ENCODE peak calls at places on chromosomes 11 and 22, in ten cellular contexts. H, M, Q, F, R, G, L, C, I and S are unnamed samples.

GRCh38 chr11:122020902-122021301 is 95.1 kb downstream of the BLID start:
- DNase-seq in H (no peak), M (no peak), Q (peak; percentile 5), F (peak; percentile 46), R (no peak), G (no peak), L (peak; percentile 42), C (peak; percentile 54), I (no peak), S (no peak)

GRCh38 chr11:112163875-112164521 is at the start of gene IL18:
- DNase-seq in H (no peak), M (no peak), Q (peak; percentile 84), F (no peak), R (no peak), G (no peak), L (no peak), C (no peak), I (no peak), S (peak; percentile 53)

GRCh38 chr11:47099213-47099917 is 77.3 kb downstream of the ARFGAP2 start:
- DNase-seq in H (no peak), M (no peak), Q (no peak), F (peak; percentile 33), R (no peak), G (no peak), L (peak; percentile 25), C (peak; percentile 45), I (no peak), S (no peak)

GRCh38 chr11:41612415-41612814 is 153.0 kb upstream of the LRRC4C start:
- DNase-seq in H (no peak), M (no peak), Q (no peak), F (no peak), R (no peak), G (no peak), L (no peak), C (peak; percentile 11), I (no peak), S (no peak)

GRCh38 chr11:10488581-10489443 is 33.7 kb downstream of the AMPD3 start:
- DNase-seq in H (no peak), M (no peak), Q (no peak), F (no peak), R (peak; percentile 28), G (no peak), L (no peak), C (no peak), I (no peak), S (no peak)

GRCh38 chr11:77223797-77224196 is 77.7 kb downstream of the GDPD4 start:
- DNase-seq in H (no peak), M (no peak), Q (no peak), F (no peak), R (no peak), G (no peak), L (no peak), C (no peak), I (no peak), S (no peak)

GRCh38 chr11:134466909-134467567 is 55.0 kb upstream of the B3GAT1 start:
- DNase-seq in H (no peak), M (no peak), Q (no peak), F (no peak), R (no peak), G (no peak), L (no peak), C (no peak), I (no peak), S (no peak)

GRCh38 chr11:62497132-62497915 is 49.3 kb downstream of the AHNAK start:
- DNase-seq in H (peak; percentile 30), M (no peak), Q (no peak), F (peak; percentile 75), R (no peak), G (no peak), L (peak; percentile 72), C (peak; percentile 67), I (peak; percentile 26), S (no peak)

GRCh38 chr11:110818032-110818687 is 105.9 kb upstream of the ARHGAP20 start:
- DNase-seq in H (peak; percentile 28), M (no peak), Q (no peak), F (peak; percentile 44), R (no peak), G (no peak), L (peak; percentile 67), C (peak; percentile 61), I (peak; percentile 37), S (no peak)

GRCh38 chr11:69962152-69962551 is 116.0 kb upstream of the ANO1 start:
- DNase-seq in H (no peak), M (no peak), Q (no peak), F (peak; percentile 58), R (no peak), G (no peak), L (peak; percentile 29), C (no peak), I (no peak), S (peak; percentile 54)

GRCh38 chr11:109086931-109087330 is 335.1 kb upstream of the C11orf87 start:
- DNase-seq in H (no peak), M (no peak), Q (no peak), F (no peak), R (no peak), G (no peak), L (no peak), C (no peak), I (no peak), S (no peak)

GRCh38 chr22:49392841-49393510 is 434.7 kb downstream of the BRD1 start:
- DNase-seq in H (no peak), M (no peak), Q (no peak), F (no peak), R (no peak), G (no peak), L (no peak), C (no peak), I (no peak), S (no peak)

GRCh38 chr11:58067685-58068084 is 36.9 kb downstream of the OR6Q1 start:
- DNase-seq in H (no peak), M (no peak), Q (no peak), F (no peak), R (no peak), G (no peak), L (peak; percentile 25), C (no peak), I (no peak), S (no peak)

GRCh38 chr11:120601566-120601965 is 90.0 kb downstream of the GRIK4 start:
- DNase-seq in H (no peak), M (no peak), Q (no peak), F (peak; percentile 30), R (no peak), G (no peak), L (peak; percentile 61), C (no peak), I (no peak), S (no peak)

GRCh38 chr11:43868852-43869567 is 11.6 kb upstream of the ALKBH3 start:
- DNase-seq in H (peak; percentile 45), M (peak; percentile 6), Q (no peak), F (peak; percentile 82), R (peak; percentile 62), G (no peak), L (peak; percentile 84), C (peak; percentile 72), I (peak; percentile 45), S (no peak)